ENCODE peak calls at places on chromosomes 11 and 22, in eight cellular contexts. U is CD8-positive, alpha-beta T cell; B is HCT116; J is AG04450; K is spleen; X is left ventricle myocardium inferior; S is foreskin keratinocyte; Q is naive thymus-derived CD4-positive, alpha-beta T cell. V is an unnamed sample. For H3K27me3, the result is how much of the 10 kb centered on the place peaks cover.

GRCh38 chr11:43581370-43582023 is 99.0 kb upstream of the HSD17B12 start:
- DNase-seq in U (no peak), B (no peak), J (no peak), K (no peak), X (no peak), S (no peak), Q (no peak), V (no peak)

GRCh38 chr22:48921411-48921903 is 906.2 kb downstream of the BRD1 start:
- DNase-seq in U (peak), B (no peak), J (no peak), K (no peak), X (no peak), S (no peak), Q (no peak), V (no peak)

GRCh38 chr22:49307870-49308269 is 519.8 kb downstream of the BRD1 start:
- DNase-seq in U (no peak), B (no peak), J (no peak), K (peak), X (no peak), S (no peak), Q (no peak), V (no peak)

GRCh38 chr11:121445071-121445768 is 6.9 kb upstream of the SORL1 start:
- DNase-seq in U (no peak), B (no peak), J (no peak), K (no peak), X (no peak), S (no peak), Q (no peak), V (no peak)

GRCh38 chr22:27416553-27417427 is 384.8 kb downstream of the MN1 start:
- DNase-seq in U (no peak), B (no peak), J (peak), K (no peak), X (no peak), S (peak), Q (no peak), V (no peak)

GRCh38 chr11:10407749-10408472 is 47.2 kb upstream of the AMPD3 start:
- DNase-seq in U (no peak), B (no peak), J (no peak), K (no peak), X (peak), S (no peak), Q (no peak), V (no peak)

GRCh38 chr22:48885919-48886305 is 941.8 kb downstream of the BRD1 start:
- DNase-seq in U (no peak), B (no peak), J (no peak), K (peak), X (peak), S (no peak), Q (no peak), V (no peak)

GRCh38 chr22:46598737-46599424 is 21.3 kb upstream of the GRAMD4 start:
- DNase-seq in U (no peak), B (no peak), J (no peak), K (peak), X (peak), S (no peak), Q (no peak), V (no peak)

GRCh38 chr11:31824791-31825452 is 13.8 kb upstream of the PAX6 start:
- DNase-seq in U (no peak), B (no peak), J (no peak), K (no peak), X (no peak), S (no peak), Q (no peak), V (no peak)

GRCh38 chr11:704799-705645 is 1.0 kb upstream of the EPS8L2 start:
- DNase-seq in U (no peak), B (no peak), J (no peak), K (peak), X (no peak), S (no peak), Q (no peak), V (no peak)

GRCh38 chr11:86274503-86274902 is 27.5 kb upstream of the HIKESHI start:
- DNase-seq in U (no peak), B (no peak), J (no peak), K (no peak), X (no peak), S (no peak), Q (no peak), V (no peak)

GRCh38 chr22:31891366-31892079 is 52.8 kb upstream of the YWHAH start:
- DNase-seq in U (no peak), B (no peak), J (no peak), K (no peak), X (no peak), S (no peak), Q (no peak), V (no peak)

GRCh38 chr22:49788492-49788891 is 39.2 kb downstream of the BRD1 start:
- DNase-seq in U (no peak), B (no peak), J (no peak), K (peak), X (peak), S (no peak), Q (no peak), V (no peak)

GRCh38 chr11:126375726-126376125 is 20.2 kb downstream of the ST3GAL4 start:
- DNase-seq in U (no peak), B (no peak), J (no peak), K (no peak), X (no peak), S (no peak), Q (no peak), V (no peak)

GRCh38 chr11:15668718-15669117 is 554.0 kb downstream of the INSC start:
- DNase-seq in U (no peak), B (no peak), J (no peak), K (no peak), X (no peak), S (no peak), Q (no peak), V (no peak)

GRCh38 chr11:134052395-134052987 is 16.4 kb upstream of the JAM3 start:
- DNase-seq in U (no peak), B (no peak), J (no peak), K (no peak), X (no peak), S (no peak), Q (no peak), V (no peak)

GRCh38 chr22:29375436-29376076 is 12.8 kb downstream of the AP1B1 start:
- DNase-seq in U (no peak), B (no peak), J (no peak), K (peak), X (no peak), S (no peak), Q (no peak), V (no peak)

GRCh38 chr11:32386770-32387377 is 48.5 kb downstream of the WT1 start:
- DNase-seq in U (no peak), B (no peak), J (no peak), K (no peak), X (no peak), S (no peak), Q (no peak), V (no peak)

GRCh38 chr22:31046591-31047226 is 34.4 kb upstream of the SMTN start:
- DNase-seq in U (no peak), B (no peak), J (no peak), K (peak), X (peak), S (no peak), Q (no peak), V (no peak)

GRCh38 chr11:72405009-72405408 is 29.3 kb downstream of the CLPB start:
- DNase-seq in U (no peak), B (no peak), J (no peak), K (no peak), X (no peak), S (no peak), Q (no peak), V (no peak)

GRCh38 chr11:62709262-62710000 is 2.0 kb downstream of the GNG3 start:
- DNase-seq in U (peak), B (no peak), J (peak), K (peak), X (peak), S (peak), Q (peak), V (peak)

GRCh38 chr11:30260813-30261212 is 30.0 kb downstream of the FSHB start:
- DNase-seq in U (no peak), B (no peak), J (no peak), K (no peak), X (no peak), S (no peak), Q (no peak), V (no peak)

GRCh38 chr11:32960553-32961164 is 55.0 kb upstream of the DEPDC7 start:
- DNase-seq in U (no peak), B (peak), J (peak), K (no peak), X (no peak), S (peak), Q (peak), V (no peak)

GRCh38 chr11:27215471-27216267 is 147.3 kb downstream of the CCDC34 start:
- DNase-seq in U (no peak), B (no peak), J (no peak), K (peak), X (peak), S (no peak), Q (no peak), V (no peak)

GRCh38 chr11:15199693-15200092 is 85.0 kb downstream of the INSC start:
- DNase-seq in U (no peak), B (no peak), J (no peak), K (no peak), X (peak), S (peak), Q (no peak), V (no peak)

GRCh38 chr22:45878051-45878764 is 98.8 kb downstream of the WNT7B start:
- DNase-seq in U (no peak), B (no peak), J (no peak), K (peak), X (peak), S (no peak), Q (no peak), V (no peak)

DNA sequence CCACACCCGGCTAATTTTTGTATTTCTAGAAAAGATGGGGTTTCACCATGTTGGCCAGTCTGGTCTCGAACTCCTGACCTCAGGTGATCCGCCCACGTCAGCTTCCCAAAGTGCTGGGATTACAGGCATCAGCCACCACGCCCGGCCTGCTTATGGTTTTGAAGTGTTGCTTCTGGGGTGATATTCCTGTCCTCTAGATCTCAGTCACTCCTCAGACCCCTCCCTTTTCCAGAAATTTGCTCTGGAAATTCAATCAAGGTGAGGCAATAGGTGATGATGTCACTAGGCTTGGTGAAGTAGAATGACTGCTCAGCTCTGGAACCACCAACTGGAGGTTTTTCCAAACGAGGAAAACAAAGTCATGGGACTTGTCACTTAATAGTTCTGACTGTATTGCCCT is 36.6 kb upstream of the CREB3L1 start:
- DNase-seq in U (no peak), B (no peak), J (no peak), K (no peak), X (no peak), S (no peak), Q (no peak), V (no peak)
- H3K27me3 ChIP-seq in U (under half), B (under half), J (under half), K (under half), X (under half), S (under half), Q (under half), V (under half)

GRCh38 chr11:40713083-40713482 is 746.4 kb downstream of the LRRC4C start:
- DNase-seq in U (no peak), B (no peak), J (no peak), K (no peak), X (no peak), S (no peak), Q (no peak), V (no peak)
- H3K27ac ChIP-seq in U (no peak), B (no peak), J (no peak), K (no peak), X (no peak), S (no peak), Q (no peak), V (no peak)

GRCh38 chr11:117443269-117444186 is 115.9 kb downstream of the CEP164 start:
- DNase-seq in U (no peak), B (no peak), J (no peak), K (peak), X (peak), S (no peak), Q (no peak), V (no peak)
- H3K27me3 ChIP-seq in U (under half), B (under half), J (under half), K (under half), X (under half), S (under half), Q (under half), V (under half)

GRCh38 chr11:115255006-115255762 is 249.0 kb downstream of the CADM1 start:
- DNase-seq in U (no peak), B (no peak), J (no peak), K (no peak), X (no peak), S (no peak), Q (no peak), V (no peak)

GRCh38 chr11:115257286-115258077 is 246.7 kb downstream of the CADM1 start:
- DNase-seq in U (no peak), B (no peak), J (no peak), K (no peak), X (no peak), S (no peak), Q (no peak), V (no peak)

GRCh38 chr11:115256326-115257197 is 247.7 kb downstream of the CADM1 start:
- DNase-seq in U (peak), B (no peak), J (no peak), K (peak), X (no peak), S (no peak), Q (no peak), V (no peak)

DNA sequence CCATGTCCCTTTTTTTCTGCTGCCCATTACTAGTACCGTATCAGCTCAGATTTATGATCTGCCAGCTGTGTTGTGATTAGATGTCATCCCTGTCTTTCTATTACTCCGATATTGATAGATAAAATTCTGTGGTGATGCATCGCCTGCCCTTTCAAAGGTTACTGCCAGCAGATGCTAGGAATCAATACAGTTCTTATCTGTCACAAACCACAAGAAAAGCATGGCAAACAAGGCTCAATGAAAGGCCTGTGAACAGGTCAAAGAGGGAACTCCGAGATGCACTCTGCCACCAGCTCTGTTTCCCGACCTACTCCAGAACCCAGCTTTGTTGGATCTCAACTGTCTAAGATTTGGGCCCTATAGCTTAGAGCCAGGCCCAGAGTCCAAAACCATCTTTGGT is 246.0 kb downstream of the CADM1 start:
- DNase-seq in U (no peak), B (no peak), J (no peak), K (no peak), X (no peak), S (no peak), Q (no peak), V (no peak)
- H3K27ac ChIP-seq in U (no peak), B (no peak), J (no peak), K (no peak), X (no peak), S (no peak), Q (no peak), V (no peak)

DNA sequence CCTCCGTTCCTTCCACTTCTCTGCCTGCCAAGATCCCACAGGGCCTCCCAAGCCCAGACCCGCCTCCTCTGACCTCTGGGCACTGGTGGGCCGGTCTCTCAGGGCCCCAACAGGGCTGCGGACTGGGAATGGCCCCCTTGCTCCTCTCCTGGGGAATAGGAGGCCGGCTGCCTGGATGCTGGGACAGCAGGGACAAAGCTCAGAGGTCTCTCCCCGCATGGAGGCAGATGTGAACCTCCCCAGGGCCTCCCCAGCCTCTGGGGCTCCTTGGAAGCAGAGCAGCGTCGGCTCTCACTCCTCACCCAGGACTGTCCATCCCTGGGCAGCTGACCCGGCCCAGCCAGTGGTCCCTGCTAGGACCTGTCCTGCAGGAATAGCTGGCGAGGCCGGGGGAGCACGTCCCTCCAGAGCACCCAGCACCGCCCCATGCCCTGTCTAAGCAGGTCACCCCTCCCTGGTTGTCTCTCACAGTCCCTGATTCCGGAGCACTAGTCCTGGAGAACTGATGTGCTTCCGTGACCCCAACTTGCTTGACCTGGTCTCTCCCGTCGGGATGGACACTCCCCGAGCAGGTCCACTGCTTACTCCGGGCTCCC is 85.8 kb downstream of the RTL6 start:
- DNase-seq in U (no peak), B (no peak), J (no peak), K (peak), X (no peak), S (no peak), Q (no peak), V (no peak)
- H3K27me3 ChIP-seq in U (under half), B (under half), J (under half), K (under half), X (under half), S (under half), Q (under half), V (under half)

GRCh38 chr11:64306563-64306875 is 1.2 kb downstream of the ESRRA start:
- DNase-seq in U (no peak), B (no peak), J (no peak), K (no peak), X (no peak), S (no peak), Q (no peak), V (no peak)
- H3K27ac ChIP-seq in U (peak), B (peak), J (no peak), K (peak), X (peak), S (no peak), Q (peak), V (peak)